ENCODE peak calls at places on chromosomes 12 and 14, in nine cellular contexts. N, P, V, G, A, E, B, F and L are unnamed samples.
A peak's percentile ranks its signal among the peaks of the same experiment; 100 is the strongest.

GRCh38 chr12:107429006-107429698 is 256.4 kb upstream of the PWP1 start:
- DNase-seq in N (peak; percentile 86), B (peak; percentile 36), G (no peak), V (no peak), F (no peak), P (no peak), E (no peak), A (no peak), L (no peak)

GRCh38 chr12:82708507-82708906 is 21.8 kb downstream of the TMTC2 start:
- DNase-seq in E (no peak), V (no peak), P (peak; percentile 66), B (no peak), A (no peak), G (peak; percentile 58), N (no peak), F (no peak), L (no peak)

GRCh38 chr12:66633676-66634075 is 45.2 kb downstream of the GRIP1 start:
- DNase-seq in A (no peak), V (no peak), P (no peak), B (no peak), G (no peak), F (no peak), N (peak; percentile 90), E (no peak), L (no peak)

GRCh38 chr12:3727877-3728632 is 24.9 kb downstream of the CRACR2A start:
- DNase-seq in P (peak; percentile 44), G (no peak), B (no peak), N (no peak), A (no peak), E (no peak), F (no peak), V (no peak), L (peak; percentile 88)

GRCh38 chr12:19439059-19440018 is at the start of gene AEBP2:
- DNase-seq in V (peak; percentile 88), A (peak; percentile 58), E (peak; percentile 87), G (peak; percentile 92), P (peak; percentile 94), N (peak; percentile 83), F (peak; percentile 92), B (peak; percentile 94), L (peak; percentile 88)

GRCh38 chr12:24360907-24361306 is 411.4 kb upstream of the SOX5 start:
- DNase-seq in A (no peak), E (no peak), N (no peak), V (no peak), F (no peak), P (peak; percentile 32), B (no peak), G (no peak), L (no peak)

GRCh38 chr12:75428767-75429166 is 37.9 kb downstream of the GLIPR1L2 start:
- DNase-seq in F (no peak), P (no peak), E (no peak), V (no peak), N (no peak), B (no peak), G (no peak), A (no peak), L (no peak)

GRCh38 chr14:102028733-102029132 is 58.1 kb downstream of the HSP90AA1 start:
- DNase-seq in A (no peak), G (no peak), N (peak; percentile 51), B (no peak), P (peak; percentile 81), E (no peak), V (no peak), F (peak; percentile 90), L (no peak)

GRCh38 chr14:103372552-103373304 is 12.5 kb upstream of the MARK3 start:
- DNase-seq in P (peak; percentile 73), F (peak; percentile 92), N (peak; percentile 99), A (no peak), V (no peak), G (no peak), E (no peak), B (peak; percentile 46), L (no peak)

GRCh38 chr12:125453751-125454150 is 388.5 kb downstream of the AACS start:
- DNase-seq in E (no peak), F (no peak), A (no peak), N (no peak), B (no peak), P (no peak), G (no peak), V (no peak), L (no peak)

GRCh38 chr14:58078068-58078467 is 73.9 kb downstream of the ARMH4 start:
- DNase-seq in G (no peak), P (peak; percentile 51), B (no peak), V (no peak), F (peak; percentile 85), E (no peak), A (no peak), N (peak; percentile 84), L (no peak)

GRCh38 chr12:90729741-90730140 is 225.2 kb downstream of the CCER1 start:
- DNase-seq in A (no peak), F (no peak), P (peak; percentile 10), E (no peak), N (peak; percentile 75), V (no peak), G (no peak), B (no peak), L (no peak)

GRCh38 chr12:701896-702539 is 38.8 kb upstream of the NINJ2 start:
- DNase-seq in E (no peak), G (no peak), N (no peak), B (no peak), A (no peak), F (no peak), V (no peak), P (no peak), L (no peak)

GRCh38 chr12:80709811-80710726 is 2.6 kb downstream of the MYF6 start:
- DNase-seq in F (no peak), P (peak; percentile 77), A (no peak), G (peak; percentile 75), E (no peak), V (no peak), N (no peak), B (no peak), L (no peak)

GRCh38 chr14:49879683-49880204 is 13.1 kb upstream of the ARF6 start:
- DNase-seq in F (peak; percentile 46), G (peak; percentile 87), N (peak; percentile 70), P (peak; percentile 95), V (peak; percentile 17), B (no peak), A (no peak), E (no peak), L (peak; percentile 58)

GRCh38 chr14:103074699-103075341 is 9.2 kb upstream of the LBHD2 start:
- DNase-seq in E (no peak), F (no peak), B (peak; percentile 82), P (no peak), N (no peak), V (no peak), A (no peak), G (peak; percentile 69), L (no peak)

GRCh38 chr12:85299058-85299457 is 19.0 kb downstream of the ALX1 start:
- DNase-seq in E (no peak), F (no peak), V (no peak), B (no peak), G (no peak), A (no peak), N (no peak), P (no peak), L (no peak)

GRCh38 chr12:101257357-101257756 is 22.5 kb upstream of the UTP20 start:
- DNase-seq in A (no peak), P (no peak), E (no peak), N (no peak), G (no peak), B (no peak), V (no peak), F (no peak), L (no peak)

GRCh38 chr14:69921052-69921451 is 41.8 kb downstream of the SMOC1 start:
- DNase-seq in V (no peak), P (no peak), N (peak; percentile 39), E (no peak), F (no peak), A (no peak), G (no peak), B (no peak), L (no peak)

GRCh38 chr12:95191060-95191696 is 26.1 kb downstream of the FGD6 start:
- DNase-seq in G (no peak), E (no peak), N (no peak), V (no peak), P (no peak), F (no peak), A (no peak), B (no peak), L (no peak)

GRCh38 chr12:25585021-25585523 is 32.0 kb upstream of the LMNTD1 start:
- DNase-seq in P (no peak), F (no peak), A (no peak), N (peak; percentile 90), V (no peak), G (no peak), B (no peak), E (no peak), L (no peak)